ENCODE peak calls at places on chromosome 18, in five cellular contexts. X is heart left ventricle, C is IMR-90, L is ovary, N is psoas muscle. Q is an unnamed sample.
A peak's percentile ranks its signal among the peaks of the same experiment; 100 is the strongest.

GRCh38 chr18:56748698-56749268 is 97.6 kb downstream of the WDR7 start:
- DNase-seq in X (no peak), C (peak; percentile 57), L (no peak), N (no peak), Q (no peak)

GRCh38 chr18:21479721-21480120 is 120.8 kb downstream of the ESCO1 start:
- DNase-seq in X (no peak), C (no peak), L (no peak), N (no peak), Q (no peak)

GRCh38 chr18:73365018-73365417 is 497.2 kb upstream of the NETO1 start:
- DNase-seq in X (no peak), C (peak; percentile 95), L (no peak), N (no peak), Q (no peak)

GRCh38 chr18:68942230-68942629 is 144.3 kb downstream of the CCDC102B start:
- DNase-seq in X (no peak), C (no peak), L (no peak), N (no peak), Q (no peak)

GRCh38 chr18:1760901-1761300 is 810.4 kb downstream of the METTL4 start:
- DNase-seq in X (no peak), C (no peak), L (no peak), N (no peak), Q (no peak)

GRCh38 chr18:56803076-56803475 is 151.9 kb downstream of the WDR7 start:
- DNase-seq in X (no peak), C (no peak), L (no peak), N (no peak), Q (no peak)

GRCh38 chr18:4335386-4335785 is 119.7 kb downstream of the DLGAP1 start:
- DNase-seq in X (no peak), C (no peak), L (no peak), N (no peak), Q (no peak)

GRCh38 chr18:27017901-27018500 is 152.5 kb upstream of the AQP4 start:
- DNase-seq in X (no peak), C (no peak), L (no peak), N (no peak), Q (no peak)

GRCh38 chr18:52541056-52541455 is 201.1 kb downstream of the DCC start:
- DNase-seq in X (no peak), C (no peak), L (no peak), N (no peak), Q (no peak)

GRCh38 chr18:7830468-7830867 is 263.4 kb downstream of the PTPRM start:
- DNase-seq in X (no peak), C (no peak), L (no peak), N (no peak), Q (no peak)

GRCh38 chr18:70221156-70221910 is 15.8 kb upstream of the RTTN start:
- DNase-seq in X (no peak), C (no peak), L (no peak), N (no peak), Q (no peak)

GRCh38 chr18:11998182-11998581 is 16.9 kb downstream of the IMPA2 start:
- DNase-seq in X (peak; percentile 58), C (no peak), L (no peak), N (peak; percentile 43), Q (peak; percentile 69)

GRCh38 chr18:57447154-57447621 is 12.0 kb downstream of the ONECUT2 start:
- DNase-seq in X (no peak), C (peak; percentile 18), L (no peak), N (no peak), Q (no peak)

GRCh38 chr18:45802814-45803492 is 22.5 kb upstream of the SIGLEC15 start:
- DNase-seq in X (no peak), C (peak; percentile 99), L (no peak), N (no peak), Q (no peak)
- H3K4me1 ChIP-seq in X (no peaks in the 10 kb centered on the region), C (peaks cover 24% of the 10 kb centered on the region), L (no peaks in the 10 kb centered on the region), N (no peaks in the 10 kb centered on the region), Q (no peaks in the 10 kb centered on the region)

DNA sequence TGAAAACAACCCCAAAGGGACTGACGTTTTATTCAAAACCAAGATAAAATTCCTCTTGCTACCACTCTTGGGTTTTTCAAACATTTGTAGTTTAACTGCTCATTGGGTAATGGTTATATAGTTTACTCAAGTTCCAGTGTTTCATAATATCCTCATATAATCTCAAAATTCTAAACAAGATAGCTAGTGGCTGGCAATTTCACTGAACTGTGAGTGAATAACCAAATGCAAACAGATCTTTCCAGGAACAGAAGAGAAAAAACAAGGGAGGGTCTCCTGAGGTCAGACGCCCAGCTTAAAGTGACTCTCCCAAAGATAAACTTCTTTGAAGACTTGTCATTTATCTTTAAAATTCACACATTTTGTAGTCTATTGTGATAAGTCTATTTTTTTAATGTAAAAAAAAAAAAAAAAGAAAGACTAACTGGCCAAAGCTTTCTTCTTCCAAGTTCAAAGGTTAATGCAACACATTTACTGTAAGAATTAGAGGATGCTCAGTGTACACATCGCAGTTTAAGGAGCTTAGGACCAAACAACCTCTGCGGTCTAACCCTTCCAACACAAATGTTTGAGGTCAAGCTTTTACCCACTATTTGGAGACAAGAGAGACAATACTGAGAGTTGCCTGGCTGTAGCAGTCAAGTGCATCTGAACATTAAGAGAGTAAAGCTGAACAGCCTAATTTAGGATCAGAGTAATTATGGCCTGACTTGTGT is 26.6 kb downstream of the LPIN2 start:
- DNase-seq in X (no peak), C (peak; percentile 58), L (no peak), N (no peak), Q (no peak)
- H3K4me1 ChIP-seq in X (peaks cover 27% of the 10 kb centered on the region), C (peaks cover 31% of the 10 kb centered on the region), L (peaks cover 4% of the 10 kb centered on the region), N (peaks cover 12% of the 10 kb centered on the region), Q (peaks cover 50% of the 10 kb centered on the region)

GRCh38 chr18:50310080-50310479 is 22.6 kb upstream of the CXXC1 start:
- DNase-seq in X (no peak), C (no peak), L (no peak), N (no peak), Q (no peak)
- H3K4me1 ChIP-seq in X (peaks cover 8% of the 10 kb centered on the region), C (peaks cover 3% of the 10 kb centered on the region), L (no peaks in the 10 kb centered on the region), N (no peaks in the 10 kb centered on the region), Q (peaks cover 7% of the 10 kb centered on the region)

GRCh38 chr18:25516747-25517498 is 165.0 kb upstream of the ZNF521 start:
- DNase-seq in X (no peak), C (no peak), L (no peak), N (no peak), Q (no peak)
- H3K4me1 ChIP-seq in X (no peaks in the 10 kb centered on the region), C (no peaks in the 10 kb centered on the region), L (no peaks in the 10 kb centered on the region), N (peaks cover 5% of the 10 kb centered on the region), Q (no peaks in the 10 kb centered on the region)

GRCh38 chr18:13611058-13611615 is 115.2 kb downstream of the FAM210A start:
- DNase-seq in X (peak; percentile 85), C (peak; percentile 13), L (no peak), N (peak; percentile 51), Q (peak; percentile 38)
- H3K4me1 ChIP-seq in X (peaks cover 49% of the 10 kb centered on the region), C (no peaks in the 10 kb centered on the region), L (peaks cover 3% of the 10 kb centered on the region), N (peaks cover 26% of the 10 kb centered on the region), Q (peaks cover 18% of the 10 kb centered on the region)

GRCh38 chr18:23493654-23494053 is 9.7 kb upstream of the RMC1 start:
- DNase-seq in X (no peak), C (no peak), L (no peak), N (no peak), Q (no peak)
- H3K4me1 ChIP-seq in X (no peaks in the 10 kb centered on the region), C (peaks cover 1% of the 10 kb centered on the region), L (no peaks in the 10 kb centered on the region), N (no peaks in the 10 kb centered on the region), Q (no peaks in the 10 kb centered on the region)

DNA sequence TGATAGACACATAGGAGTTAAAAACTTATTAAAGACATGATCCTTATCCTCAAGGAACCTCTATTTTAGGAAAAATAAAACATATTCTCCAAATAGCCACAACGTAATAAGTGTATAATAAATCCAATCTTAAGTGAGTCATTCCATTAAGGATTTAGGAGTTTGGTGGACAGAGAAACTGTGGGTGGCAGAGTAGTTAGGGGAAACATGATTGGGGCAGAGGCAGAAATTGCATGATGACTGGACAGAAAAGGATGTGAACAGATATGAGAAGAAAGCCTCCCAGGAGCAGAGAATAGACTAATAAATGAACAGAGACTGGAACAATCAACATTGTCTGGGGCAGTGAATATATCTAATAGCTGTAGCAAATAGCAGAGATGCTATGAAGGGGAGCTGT is 48.1 kb upstream of the SIGLEC15 start:
- DNase-seq in X (no peak), C (peak; percentile 96), L (no peak), N (no peak), Q (no peak)
- H3K4me1 ChIP-seq in X (peaks cover 14% of the 10 kb centered on the region), C (peaks cover 18% of the 10 kb centered on the region), L (no peaks in the 10 kb centered on the region), N (no peaks in the 10 kb centered on the region), Q (no peaks in the 10 kb centered on the region)

DNA sequence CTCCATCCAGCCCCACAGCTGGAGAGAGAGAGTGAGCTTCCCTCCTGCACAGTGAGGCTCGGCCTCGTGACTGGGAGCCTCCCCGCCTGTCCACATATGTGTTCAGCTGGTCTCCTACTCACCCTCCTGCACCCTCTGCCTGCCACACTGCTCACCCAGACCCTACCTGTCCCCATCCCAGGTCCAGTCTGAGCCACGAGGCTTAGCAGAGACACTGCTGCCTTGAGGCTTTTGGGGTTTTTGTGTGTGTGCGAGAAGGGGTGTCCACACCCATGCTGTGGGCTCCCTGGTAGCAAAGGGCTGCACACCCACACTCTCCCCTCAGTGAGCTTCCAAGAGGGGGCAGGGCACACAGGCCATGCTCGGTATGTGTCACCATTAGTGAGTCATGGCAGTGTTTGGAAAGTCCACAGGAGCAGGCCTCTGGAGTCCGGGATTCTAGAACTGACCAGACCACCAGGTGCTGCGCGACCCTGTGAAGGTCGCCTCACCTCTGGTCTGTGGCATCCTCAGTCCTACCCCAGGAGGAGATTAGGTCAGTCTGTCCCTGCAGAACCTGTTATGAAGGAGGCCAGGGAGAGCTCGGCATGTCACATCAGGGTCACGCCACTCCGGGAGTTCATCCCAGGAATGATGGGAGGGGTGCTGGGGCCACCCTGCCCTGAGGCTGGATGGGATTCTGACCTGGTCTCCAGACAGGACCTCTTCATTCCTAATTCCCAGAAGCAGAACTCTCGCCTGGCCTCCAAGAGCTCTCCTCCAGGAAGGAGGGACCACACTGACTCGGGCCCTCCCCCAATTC is 39.9 kb upstream of the SMAD7 start:
- DNase-seq in X (no peak), C (peak; percentile 75), L (no peak), N (peak; percentile 41), Q (no peak)
- H3K4me1 ChIP-seq in X (peaks cover 77% of the 10 kb centered on the region), C (peaks cover 36% of the 10 kb centered on the region), L (peaks cover 16% of the 10 kb centered on the region), N (peaks cover 7% of the 10 kb centered on the region), Q (no peaks in the 10 kb centered on the region)

Q was measured in body of pancreas.